ENCODE peak calls at places on chromosomes 5 and 9, in five cellular contexts. H is PC-9, R is RWPE1, Y is AG04450, K is breast epithelium. S is an unnamed sample.
A peak's percentile ranks its signal among the peaks of the same experiment; 100 is the strongest.

GRCh38 chr9:128550770-128551651 is 1.4 kb upstream of the SPTAN1 start:
- DNase-seq in H (peak; percentile 11), R (no peak), Y (no peak), K (peak; percentile 26), S (no peak)

GRCh38 chr9:76292246-76292645 is 102.0 kb downstream of the RFK start:
- DNase-seq in H (no peak), R (no peak), Y (no peak), K (no peak), S (no peak)

GRCh38 chr5:82426419-82427154 is 148.4 kb upstream of the RPS23 start:
- DNase-seq in H (no peak), R (no peak), Y (no peak), K (no peak), S (no peak)

GRCh38 chr5:52989781-52990530 is 804 bp downstream of the ITGA2 start:
- DNase-seq in H (peak; percentile 25), R (peak; percentile 60), Y (no peak), K (peak; percentile 32), S (no peak)

GRCh38 chr5:59562756-59563389 is 330.7 kb downstream of the PDE4D start:
- DNase-seq in H (peak; percentile 90), R (peak; percentile 21), Y (peak; percentile 33), K (peak; percentile 62), S (peak; percentile 60)

GRCh38 chr9:127179633-127180401 is 57.4 kb upstream of the ANGPTL2 start:
- DNase-seq in H (no peak), R (no peak), Y (no peak), K (peak; percentile 17), S (peak; percentile 4)

GRCh38 chr5:4630031-4630430 is 510.1 kb upstream of the ADAMTS16 start:
- DNase-seq in H (no peak), R (no peak), Y (no peak), K (no peak), S (no peak)

GRCh38 chr5:36276864-36277263 is 24.8 kb downstream of the RANBP3L start:
- DNase-seq in H (no peak), R (no peak), Y (no peak), K (no peak), S (no peak)

GRCh38 chr5:126122942-126123341 is 300.3 kb upstream of the GRAMD2B start:
- DNase-seq in H (no peak), R (no peak), Y (no peak), K (no peak), S (no peak)

GRCh38 chr9:70805953-70806352 is 315.5 kb downstream of the TRPM3 start:
- DNase-seq in H (no peak), R (no peak), Y (no peak), K (peak; percentile 24), S (no peak)

GRCh38 chr9:35798658-35799366 is 7.4 kb downstream of the NPR2 start:
- DNase-seq in H (no peak), R (peak; percentile 75), Y (no peak), K (peak; percentile 40), S (no peak)

GRCh38 chr5:102152906-102153787 is 142.9 kb downstream of the SLCO4C1 start:
- DNase-seq in H (no peak), R (peak; percentile 7), Y (no peak), K (no peak), S (no peak)

GRCh38 chr9:134965421-134965820 is 47.7 kb upstream of the FCN1 start:
- DNase-seq in H (no peak), R (no peak), Y (no peak), K (no peak), S (no peak)

DNA sequence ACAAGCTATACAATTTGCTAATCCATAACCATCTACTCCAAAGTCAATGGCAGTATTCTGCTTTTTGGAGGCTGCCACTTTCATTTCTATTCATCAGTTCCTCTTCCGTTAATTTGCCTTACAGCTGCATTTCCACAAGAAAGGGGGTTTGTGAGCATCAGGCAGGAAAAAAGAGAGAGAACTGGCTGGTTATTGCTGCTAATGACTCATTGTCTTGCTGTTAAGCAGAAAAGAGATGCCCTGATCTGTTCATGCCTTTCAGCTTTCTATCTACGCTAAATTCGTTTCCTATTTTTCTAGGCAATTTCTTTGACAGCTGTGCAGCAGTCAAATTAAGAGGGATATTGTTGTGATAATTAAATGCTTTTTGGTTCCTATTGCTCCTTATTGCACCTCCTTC is 65.9 kb upstream of the GNAQ start:
- DNase-seq in H (no peak), R (no peak), Y (no peak), K (no peak), S (no peak)
- TF ChIP-seq CTCF in H (no peak), R (no peak), Y (no peak), K (no peak), S (no peak)

DNA sequence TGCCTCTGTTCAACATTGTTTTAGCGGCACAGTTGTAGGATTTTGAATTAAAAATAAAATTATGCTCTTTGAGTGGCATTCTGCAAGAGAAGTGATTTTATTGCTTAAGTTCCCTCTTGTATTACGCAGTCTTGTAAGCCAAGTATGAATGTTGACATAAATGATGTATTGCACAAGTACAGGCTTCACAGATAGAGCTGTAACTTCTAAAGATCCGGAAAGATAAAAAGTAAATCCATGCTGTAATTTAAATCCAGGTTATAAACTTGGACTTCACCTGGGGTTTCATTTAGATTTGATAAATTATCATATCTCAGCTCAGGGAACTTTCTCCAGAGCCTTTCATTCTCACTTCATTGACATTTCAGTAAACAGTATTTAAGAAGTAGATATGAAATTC is 1114.7 kb downstream of the PTPRD start:
- DNase-seq in H (no peak), R (no peak), Y (no peak), K (no peak), S (no peak)
- TF ChIP-seq CTCF in H (no peak), R (no peak), Y (no peak), K (no peak), S (no peak)

GRCh38 chr5:2711446-2712425 is 39.7 kb downstream of the IRX2 start:
- DNase-seq in H (no peak), R (no peak), Y (no peak), K (no peak), S (no peak)

GRCh38 chr5:2708751-2709150 is 42.7 kb downstream of the IRX2 start:
- DNase-seq in H (no peak), R (no peak), Y (no peak), K (no peak), S (no peak)

GRCh38 chr5:2709996-2710689 is 41.3 kb downstream of the IRX2 start:
- DNase-seq in H (no peak), R (no peak), Y (no peak), K (no peak), S (no peak)

GRCh38 chr5:2708132-2708531 is 43.3 kb downstream of the IRX2 start:
- DNase-seq in H (no peak), R (no peak), Y (no peak), K (no peak), S (no peak)

GRCh38 chr5:2710910-2711309 is 40.6 kb downstream of the IRX2 start:
- DNase-seq in H (no peak), R (peak; percentile 44), Y (no peak), K (no peak), S (no peak)
- TF ChIP-seq CTCF in H (peak; percentile 69), R (peak; percentile 31), Y (no peak), K (peak; percentile 36), S (no peak)

DNA sequence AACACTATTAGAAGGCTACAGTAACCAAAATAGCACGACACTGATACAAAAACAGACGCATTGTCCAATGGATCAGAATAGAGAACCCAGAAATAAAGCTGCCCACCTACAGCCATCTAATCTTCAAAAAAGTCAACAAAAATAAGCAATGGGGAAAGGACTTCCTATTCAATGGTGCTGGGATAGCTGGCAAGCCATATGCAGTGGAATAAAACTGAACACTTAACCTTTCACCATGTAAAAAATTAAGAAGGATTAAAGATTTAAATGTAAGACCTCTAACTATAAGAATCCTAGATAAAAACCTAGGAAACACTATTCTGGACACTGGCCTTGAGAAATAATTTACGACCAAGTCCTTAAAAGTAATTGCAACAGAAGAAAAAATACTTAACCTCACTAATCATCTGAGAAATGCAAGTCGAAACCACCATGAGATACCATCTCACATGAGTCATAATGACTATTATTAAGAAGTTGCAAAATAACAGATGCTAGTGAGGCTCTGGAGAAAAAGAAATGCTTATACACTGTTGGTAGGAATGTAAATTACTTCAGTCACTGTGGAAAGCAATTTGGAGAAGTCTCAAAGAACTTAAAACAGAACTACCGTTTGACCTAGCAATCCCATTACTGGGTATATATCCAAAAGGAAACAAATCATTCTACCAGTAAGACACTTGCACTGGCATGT is 203.3 kb upstream of the CDH9 start:
- DNase-seq in H (peak; percentile 37), R (peak; percentile 32), Y (peak; percentile 85), K (no peak), S (no peak)
- TF ChIP-seq CTCF in H (no peak), R (peak; percentile 56), Y (peak; percentile 54), K (no peak), S (no peak)

S was measured in activated B cell treated with CpG ODN at 0.5 μM for 24 hours.